ENCODE peak calls at places on chromosomes 1 and 21, in four cellular contexts. J, W, M and Z are unnamed samples.

GRCh38 chr1:153881764-153882163 is 41.0 kb downstream of the GATAD2B start:
- DNase-seq in J (peak; percentile 23), W (peak; percentile 1), M (no peak), Z (no peak)

GRCh38 chr1:65691962-65692361 is 100.7 kb upstream of the PDE4B start:
- DNase-seq in J (peak; percentile 17), W (no peak), M (no peak), Z (no peak)

GRCh38 chr1:219660666-219661463 is 48.0 kb upstream of the ZC3H11B start:
- DNase-seq in J (peak; percentile 78), W (peak; percentile 73), M (peak; percentile 67), Z (peak; percentile 83)

GRCh38 chr1:80987106-80987505 is 813.6 kb upstream of the ADGRL2 start:
- DNase-seq in J (no peak), W (no peak), M (peak; percentile 21), Z (peak; percentile 49)

GRCh38 chr1:242477944-242478343 is 46.6 kb downstream of the PLD5 start:
- DNase-seq in J (no peak), W (no peak), M (no peak), Z (peak; percentile 6)

GRCh38 chr1:174713796-174714195 is 266.0 kb downstream of the GPR52 start:
- DNase-seq in J (no peak), W (no peak), M (no peak), Z (peak; percentile 20)

GRCh38 chr1:206794294-206794908 is 22.1 kb upstream of the IL10 start:
- DNase-seq in J (no peak), W (no peak), M (no peak), Z (no peak)

GRCh38 chr1:27755286-27755685 is 17.7 kb upstream of the STX12 start:
- DNase-seq in J (no peak), W (no peak), M (no peak), Z (no peak)

GRCh38 chr1:60970081-60970509 is 112.3 kb upstream of the NFIA start:
- DNase-seq in J (peak; percentile 33), W (no peak), M (peak; percentile 42), Z (peak; percentile 42)

GRCh38 chr1:15243275-15244043 is 3.6 kb upstream of the FHAD1 start:
- DNase-seq in J (no peak), W (no peak), M (no peak), Z (no peak)

GRCh38 chr1:32652244-32652962 is 1.4 kb downstream of the RBBP4 start:
- DNase-seq in J (no peak), W (no peak), M (no peak), Z (no peak)

GRCh38 chr1:3905266-3905952 is 5.3 kb upstream of the C1orf174 start:
- DNase-seq in J (no peak), W (no peak), M (no peak), Z (no peak)

GRCh38 chr21:41369105-41369914 is 7.5 kb downstream of the MX2 start:
- DNase-seq in J (peak; percentile 17), W (no peak), M (no peak), Z (no peak)

GRCh38 chr1:180966744-180967536 is 54.2 kb downstream of the KIAA1614 start:
- DNase-seq in J (no peak), W (no peak), M (no peak), Z (no peak)

GRCh38 chr1:3858231-3858981 is 1.1 kb downstream of the DFFB start:
- DNase-seq in J (peak; percentile 35), W (peak; percentile 48), M (peak; percentile 23), Z (peak; percentile 29)

GRCh38 chr1:162680419-162681126 is 48.3 kb downstream of the DDR2 start:
- DNase-seq in J (peak; percentile 61), W (no peak), M (peak; percentile 13), Z (no peak)

GRCh38 chr1:162357681-162358266 is 18.9 kb downstream of the SPATA46 start:
- DNase-seq in J (peak; percentile 33), W (no peak), M (peak; percentile 51), Z (peak; percentile 43)

GRCh38 chr1:84753516-84754375 is 63.5 kb upstream of the SSX2IP start:
- DNase-seq in J (peak; percentile 64), W (peak; percentile 57), M (peak; percentile 63), Z (peak; percentile 54)

GRCh38 chr1:91501527-91501859 is 842 bp downstream of the CDC7 start:
- DNase-seq in J (peak; percentile 26), W (no peak), M (peak; percentile 36), Z (no peak)

GRCh38 chr1:173451981-173452380 is 25.2 kb upstream of the PRDX6 start:
- DNase-seq in J (no peak), W (no peak), M (peak; percentile 56), Z (peak; percentile 83)

GRCh38 chr1:47436304-47436978 is 1.4 kb upstream of the FOXD2 start:
- DNase-seq in J (peak; percentile 60), W (peak; percentile 13), M (peak; percentile 54), Z (peak; percentile 35)

GRCh38 chr1:30218438-30218837 is 504.9 kb downstream of the MATN1 start:
- DNase-seq in J (no peak), W (no peak), M (no peak), Z (no peak)

GRCh38 chr1:36771222-36771621 is 263.1 kb downstream of the GRIK3 start:
- DNase-seq in J (no peak), W (no peak), M (no peak), Z (no peak)

GRCh38 chr1:31567956-31568570 is 8.3 kb upstream of the TINAGL1 start:
- DNase-seq in J (peak; percentile 76), W (no peak), M (no peak), Z (peak; percentile 79)

GRCh38 chr1:50967416-50968020 is 2.5 kb upstream of the CDKN2C start:
- DNase-seq in J (peak; percentile 56), W (no peak), M (no peak), Z (no peak)

GRCh38 chr1:109027841-109028240 is 14.1 kb downstream of the WDR47 start:
- DNase-seq in J (no peak), W (no peak), M (peak; percentile 8), Z (peak; percentile 6)

GRCh38 chr1:41627491-41628280 is 143.2 kb upstream of the EDN2 start:
- DNase-seq in J (no peak), W (no peak), M (no peak), Z (no peak)

GRCh38 chr1:213996320-213997022 is 8.7 kb downstream of the PROX1 start:
- DNase-seq in J (peak; percentile 1), W (no peak), M (no peak), Z (no peak)

GRCh38 chr1:43978551-43979260 is at the start of gene B4GALT2:
- DNase-seq in J (peak; percentile 28), W (peak; percentile 56), M (no peak), Z (no peak)